ENCODE peak calls at places on chromosome 22, in four cellular contexts. H is HCT116, Q is HepG2, Y is SK-N-SH. L is an unnamed sample.

GRCh38 chr22:24208012-24208749 is 26.9 kb downstream of the SUSD2 start:
- DNase-seq in H (peak), Q (peak), Y (peak), L (no peak)

GRCh38 chr22:46848227-46848626 is 85.8 kb downstream of the TBC1D22A start:
- DNase-seq in H (no peak), Q (no peak), Y (no peak), L (no peak)

GRCh38 chr22:17501679-17502285 is 61.5 kb upstream of the SLC25A18 start:
- DNase-seq in H (peak), Q (peak), Y (peak), L (peak)

GRCh38 chr22:20909543-20910303 is 7.5 kb upstream of the CRKL start:
- DNase-seq in H (no peak), Q (no peak), Y (no peak), L (no peak)

GRCh38 chr22:46813816-46814597 is 51.6 kb downstream of the TBC1D22A start:
- DNase-seq in H (no peak), Q (no peak), Y (no peak), L (no peak)

GRCh38 chr22:42472671-42473070 is 40.5 kb upstream of the NFAM1 start:
- DNase-seq in H (no peak), Q (no peak), Y (no peak), L (no peak)

GRCh38 chr22:17130199-17130598 is 9.0 kb upstream of the TMEM121B start:
- DNase-seq in H (no peak), Q (no peak), Y (no peak), L (no peak)

GRCh38 chr22:43133401-43133800 is 9.8 kb downstream of the MCAT start:
- DNase-seq in H (no peak), Q (no peak), Y (no peak), L (no peak)

GRCh38 chr22:40324468-40325305 is 21.6 kb upstream of the ADSL start:
- DNase-seq in H (no peak), Q (no peak), Y (no peak), L (no peak)

GRCh38 chr22:28237092-28237491 is 318.0 kb upstream of the PITPNB start:
- DNase-seq in H (no peak), Q (no peak), Y (no peak), L (no peak)

GRCh38 chr22:42937164-42937854 is 77.6 kb downstream of the PACSIN2 start:
- DNase-seq in H (peak), Q (no peak), Y (no peak), L (peak)

GRCh38 chr22:38724176-38724575 is 18.4 kb downstream of the GTPBP1 start:
- DNase-seq in H (no peak), Q (no peak), Y (no peak), L (no peak)

GRCh38 chr22:38727530-38728451 is 22.0 kb downstream of the GTPBP1 start:
- DNase-seq in H (no peak), Q (no peak), Y (no peak), L (no peak)

GRCh38 chr22:38724926-38725571 is 19.3 kb downstream of the GTPBP1 start:
- DNase-seq in H (no peak), Q (peak), Y (peak), L (peak)

GRCh38 chr22:38727123-38727522 is 21.4 kb downstream of the GTPBP1 start:
- DNase-seq in H (no peak), Q (no peak), Y (no peak), L (no peak)

DNA sequence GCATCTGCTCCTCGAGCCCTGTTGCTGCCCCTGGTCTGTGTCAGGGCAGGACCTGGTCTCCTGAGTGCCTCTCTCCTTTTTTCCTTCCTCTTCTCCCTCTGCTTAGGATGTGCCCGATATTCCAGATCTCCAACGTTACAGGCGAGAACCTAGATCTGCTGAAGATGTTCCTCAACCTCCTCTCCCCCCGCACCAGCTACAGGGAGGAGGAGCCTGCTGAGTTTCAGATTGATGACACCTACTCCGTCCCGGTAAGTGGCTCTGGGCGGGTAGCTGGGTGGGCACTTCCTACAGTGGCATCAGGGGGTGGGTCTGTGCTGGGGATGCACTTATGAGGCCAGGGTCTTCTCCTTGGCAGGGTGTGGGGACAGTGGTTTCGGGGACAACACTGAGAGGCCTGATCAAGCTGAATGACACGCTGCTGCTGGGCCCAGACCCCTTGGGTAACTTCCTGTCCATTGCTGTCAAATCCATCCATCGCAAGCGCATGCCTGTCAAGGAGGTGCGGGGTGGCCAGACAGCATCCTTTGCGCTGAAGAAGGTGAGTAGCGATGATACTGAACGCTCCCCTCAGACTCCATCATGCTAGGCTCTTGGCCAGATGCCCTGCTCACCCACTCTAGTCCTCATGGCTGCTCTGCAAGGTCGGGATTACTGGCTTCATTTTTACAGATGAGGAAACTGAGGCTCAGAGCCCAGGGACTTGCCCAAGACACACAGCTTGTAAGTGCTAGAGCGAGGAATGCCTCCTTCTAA is 20.3 kb downstream of the GTPBP1 start:
- DNase-seq in H (no peak), Q (no peak), Y (no peak), L (no peak)
- TF ChIP-seq ELF1 in H (no peak), Q (no peak), Y (no peak), L (no peak)

GRCh38 chr22:50141462-50141861 is 29.1 kb upstream of the PANX2 start:
- DNase-seq in H (no peak), Q (no peak), Y (no peak), L (no peak)
- TF ChIP-seq ELF1 in H (no peak), Q (no peak), Y (no peak), L (no peak)

GRCh38 chr22:19430890-19431541 is 517 bp downstream of the HIRA start:
- DNase-seq in H (no peak), Q (peak), Y (peak), L (peak)
- TF ChIP-seq ELF1 in H (no peak), Q (no peak), Y (peak), L (no peak)

DNA sequence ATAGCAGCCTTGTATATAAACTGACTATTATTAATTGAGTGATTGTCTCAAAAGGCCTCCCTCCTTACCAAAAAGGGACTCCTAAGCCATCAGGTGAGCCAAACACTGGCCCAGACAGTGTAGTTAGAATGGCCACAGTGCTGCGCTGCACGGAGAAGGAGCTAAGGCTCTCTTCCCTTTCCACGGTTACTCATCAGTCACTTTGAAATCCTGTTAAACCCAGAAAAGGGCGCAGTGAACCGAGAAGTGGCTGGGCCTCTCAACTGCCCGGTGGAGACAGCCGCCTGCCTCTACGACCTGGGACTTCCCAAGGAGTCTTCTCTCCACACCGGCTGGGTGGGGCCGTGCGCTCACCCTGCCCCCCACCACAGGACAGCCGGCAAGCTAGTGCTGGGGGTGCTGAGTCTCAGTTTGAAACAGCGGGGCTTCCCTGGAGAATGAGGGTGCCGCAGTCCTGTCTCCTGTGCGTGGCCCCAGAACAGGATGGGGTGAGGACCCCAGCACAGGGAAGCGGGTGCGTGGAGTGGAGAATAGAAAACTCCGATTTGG is 1.3 kb downstream of the MYH9 start:
- DNase-seq in H (no peak), Q (no peak), Y (no peak), L (peak)
- TF ChIP-seq ELF1 in H (no peak), Q (no peak), Y (no peak), L (no peak)

GRCh38 chr22:29883831-29884139 is 811 bp downstream of the MTMR3 start:
- DNase-seq in H (no peak), Q (no peak), Y (no peak), L (no peak)
- TF ChIP-seq ELF1 in H (no peak), Q (no peak), Y (no peak), L (no peak)

DNA sequence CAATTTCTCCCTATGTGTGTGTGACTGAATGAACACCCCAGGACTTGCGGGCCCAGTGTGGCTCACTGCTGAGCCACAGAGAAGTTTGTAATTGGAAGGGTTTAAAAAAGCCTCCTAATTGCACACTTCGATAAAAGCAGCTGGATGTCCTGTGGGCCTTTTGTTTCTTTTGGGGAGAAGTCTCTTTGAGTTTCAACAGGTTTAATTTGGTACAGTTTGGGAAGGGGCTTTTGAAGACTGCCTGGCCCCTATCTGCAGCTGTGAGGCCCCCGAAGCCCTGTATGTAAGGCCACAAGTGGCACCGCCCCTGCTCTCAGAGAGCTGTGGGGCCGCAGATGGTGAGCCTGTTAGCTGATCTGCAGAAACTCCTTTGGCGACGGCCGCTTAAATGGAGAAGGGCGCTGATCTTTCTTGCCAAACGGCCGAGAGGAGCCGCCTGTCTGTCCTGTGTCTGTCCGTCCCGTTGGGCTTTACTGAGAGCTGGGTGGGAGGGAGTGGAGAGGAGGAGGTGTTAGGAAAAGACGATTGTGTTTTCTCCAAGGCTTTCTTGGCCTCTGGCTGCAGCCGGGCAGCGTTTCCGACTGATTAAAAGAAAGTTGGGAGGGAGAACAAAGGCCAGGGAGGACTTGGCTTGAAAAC is 2.1 kb downstream of the FBLN1 start:
- DNase-seq in H (no peak), Q (no peak), Y (peak), L (no peak)
- TF ChIP-seq ELF1 in H (no peak), Q (no peak), Y (no peak), L (no peak)

DNA sequence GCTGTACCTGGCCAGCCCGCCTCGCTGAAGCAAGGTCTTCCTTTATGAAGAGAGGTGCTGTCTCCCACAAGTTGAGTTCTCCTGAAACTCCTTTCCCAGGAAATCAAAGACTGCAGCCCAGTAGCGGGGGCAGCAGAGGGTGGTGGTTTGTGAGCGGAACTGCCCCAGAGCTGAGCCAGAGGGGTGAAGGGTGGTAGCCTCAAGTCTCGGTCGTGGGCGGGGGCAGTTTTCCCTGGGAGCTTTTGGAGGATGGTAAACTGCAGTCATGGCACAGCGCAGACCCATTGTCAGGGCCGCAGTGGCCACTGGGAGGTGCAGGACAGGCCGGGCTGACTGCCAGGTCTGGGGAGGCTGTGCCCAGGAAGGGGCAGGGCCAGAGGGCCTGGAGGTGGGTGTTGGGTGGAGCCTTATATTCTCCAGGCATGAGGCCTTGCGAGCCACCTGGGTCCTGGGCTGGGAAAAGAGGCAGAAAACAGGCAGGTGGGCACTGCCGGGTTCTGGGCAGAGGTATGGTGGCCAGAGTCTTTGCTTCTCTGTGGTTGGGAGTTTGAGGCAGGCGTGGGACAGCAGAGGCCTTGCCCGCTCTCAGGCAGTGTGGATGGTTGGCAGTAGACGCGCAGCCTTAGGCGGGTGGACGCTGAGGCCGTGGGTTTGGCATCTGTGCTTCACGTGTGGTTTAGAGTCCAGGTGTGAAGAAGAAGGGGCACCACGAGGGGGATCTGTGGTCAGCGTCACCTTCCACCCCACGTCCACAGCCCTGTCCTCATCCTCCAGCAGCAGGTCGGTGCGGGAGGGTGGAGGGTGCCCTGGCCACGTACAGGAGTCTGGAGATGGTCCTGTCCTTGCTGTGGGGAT is 1176.4 kb downstream of the BRD1 start:
- DNase-seq in H (peak), Q (no peak), Y (no peak), L (no peak)
- TF ChIP-seq ELF1 in H (no peak), Q (no peak), Y (no peak), L (no peak)